ENCODE peak calls at places on chromosomes 5 and 9, in four cellular contexts. C, M, S and O are unnamed samples.

GRCh38 chr9:79477955-79478751 is 93.6 kb upstream of the TLE4 start:
- DNase-seq in C (no peak), S (peak; percentile 33), M (peak; percentile 47), O (peak; percentile 17)

GRCh38 chr5:113237893-113238292 is 196.9 kb downstream of the TSSK1B start:
- DNase-seq in C (no peak), S (no peak), M (no peak), O (no peak)

GRCh38 chr5:73948720-73949119 is 322.7 kb downstream of the ARHGEF28 start:
- DNase-seq in C (no peak), S (no peak), M (no peak), O (no peak)

GRCh38 chr9:109164040-109164439 is 3.0 kb downstream of the FRRS1L start:
- DNase-seq in C (no peak), M (no peak), S (no peak), O (no peak)

GRCh38 chr9:133717113-133718031 is 20.8 kb downstream of the SARDH start:
- DNase-seq in C (no peak), S (no peak), M (no peak), O (no peak)

GRCh38 chr9:35690447-35691324 is 961 bp upstream of the TPM2 start:
- DNase-seq in S (peak; percentile 16), C (no peak), M (peak; percentile 79), O (peak; percentile 18)

GRCh38 chr5:118761814-118762213 is 226.5 kb downstream of the DTWD2 start:
- DNase-seq in C (no peak), S (no peak), M (no peak), O (no peak)

GRCh38 chr5:135996611-135997010 is 32.2 kb upstream of the TGFBI start:
- DNase-seq in S (no peak), M (peak; percentile 41), C (no peak), O (no peak)

GRCh38 chr5:4802044-4802443 is 338.1 kb upstream of the ADAMTS16 start:
- DNase-seq in C (no peak), M (no peak), S (no peak), O (no peak)

GRCh38 chr5:174585472-174585871 is 138.9 kb upstream of the MSX2 start:
- DNase-seq in C (no peak), M (no peak), S (no peak), O (no peak)

GRCh38 chr5:78501411-78502338 is 141.3 kb downstream of the SCAMP1 start:
- DNase-seq in C (no peak), M (no peak), S (no peak), O (no peak)

GRCh38 chr9:5043381-5043780 is 58.3 kb downstream of the JAK2 start:
- DNase-seq in S (no peak), M (no peak), C (no peak), O (no peak)

GRCh38 chr5:77924081-77924480 is 147.9 kb upstream of the TBCA start:
- DNase-seq in M (no peak), S (no peak), C (no peak), O (no peak)

GRCh38 chr5:127492854-127493738 is 24.3 kb upstream of the PRRC1 start:
- DNase-seq in C (no peak), M (peak; percentile 4), S (no peak), O (peak; percentile 49)

GRCh38 chr5:125668904-125669303 is 754.3 kb upstream of the GRAMD2B start:
- DNase-seq in C (no peak), S (no peak), M (no peak), O (no peak)

GRCh38 chr5:176741566-176742211 is 68.7 kb upstream of the UNC5A start:
- DNase-seq in C (no peak), S (no peak), M (no peak), O (no peak)

GRCh38 chr9:24545285-24545684 is 412 bp downstream of the IZUMO3 start:
- DNase-seq in S (no peak), C (no peak), M (no peak), O (no peak)

GRCh38 chr5:58505502-58505901 is 14.3 kb downstream of the GAPT start:
- DNase-seq in M (no peak), C (no peak), S (no peak), O (no peak)

GRCh38 chr5:110086658-110087388 is 397.1 kb downstream of the MAN2A1 start:
- DNase-seq in M (peak; percentile 76), S (peak; percentile 10), C (no peak), O (peak; percentile 39)

GRCh38 chr9:111825468-111826145 is 30.9 kb upstream of the SHOC1 start:
- DNase-seq in S (no peak), C (no peak), M (peak; percentile 52), O (no peak)

GRCh38 chr5:33371660-33372059 is 69.1 kb upstream of the TARS1 start:
- DNase-seq in M (no peak), C (no peak), S (no peak), O (no peak)